ENCODE peak calls at places on chromosomes 11 and 22, in seven cellular contexts. A is NB4, M is DND-41, K is prostate gland, P is A549, Q is SK-N-MC, T is mucosa of descending colon. B is an unnamed sample.

GRCh38 chr22:25113316-25113721 is 86.3 kb upstream of the CRYBB3 start:
- DNase-seq in T (peak; percentile 75), M (no peak), K (no peak), Q (no peak), P (no peak), A (no peak), B (no peak)

GRCh38 chr11:110565690-110566336 is 136.1 kb downstream of the FDX1 start:
- DNase-seq in K (peak; percentile 8), A (peak; percentile 36), Q (no peak), M (peak; percentile 31), T (no peak), P (no peak), B (no peak)

GRCh38 chr11:2099523-2100316 is 39.5 kb downstream of the IGF2 start:
- DNase-seq in K (peak; percentile 69), M (no peak), Q (no peak), T (peak; percentile 71), A (no peak), P (no peak), B (no peak)

GRCh38 chr22:25564320-25564978 is at the start of gene GRK3:
- DNase-seq in A (peak; percentile 84), M (peak; percentile 80), Q (no peak), P (peak; percentile 21), K (peak; percentile 75), T (peak; percentile 86), B (peak; percentile 75)

GRCh38 chr11:70799386-70799785 is 401.1 kb downstream of the CTTN start:
- DNase-seq in P (no peak), T (no peak), A (no peak), K (no peak), M (no peak), Q (no peak), B (no peak)

GRCh38 chr11:18536195-18536594 is 9.5 kb upstream of the TSG101 start:
- DNase-seq in T (no peak), K (no peak), A (no peak), P (no peak), M (no peak), Q (no peak), B (no peak)

GRCh38 chr11:86459002-86459385 is 84.3 kb downstream of the CCDC81 start:
- DNase-seq in Q (no peak), T (no peak), M (no peak), A (no peak), K (no peak), P (no peak), B (no peak)

GRCh38 chr11:67351275-67352005 is 1.9 kb downstream of the POLD4 start:
- DNase-seq in K (peak; percentile 74), P (peak; percentile 86), A (peak; percentile 86), Q (no peak), T (peak; percentile 79), M (peak; percentile 64), B (no peak)

GRCh38 chr11:61061081-61061826 is 41.0 kb upstream of the CD5 start:
- DNase-seq in K (no peak), M (peak; percentile 8), Q (no peak), T (no peak), A (peak; percentile 83), P (no peak), B (no peak)

GRCh38 chr11:66559862-66560676 is 8.3 kb downstream of the CTSF start:
- DNase-seq in Q (no peak), M (no peak), P (no peak), T (no peak), A (no peak), K (no peak), B (no peak)

GRCh38 chr22:23393721-23394320 is 186.3 kb downstream of the IGLL1 start:
- DNase-seq in T (peak; percentile 48), Q (no peak), P (no peak), A (no peak), K (no peak), M (no peak), B (no peak)

GRCh38 chr11:14262271-14262846 is 96.6 kb downstream of the RRAS2 start:
- DNase-seq in A (no peak), P (no peak), K (no peak), T (no peak), Q (no peak), M (no peak), B (no peak)

GRCh38 chr11:106990322-106990721 is 28.0 kb downstream of the GUCY1A2 start:
- DNase-seq in M (no peak), P (no peak), T (no peak), A (no peak), K (no peak), Q (no peak), B (peak; percentile 68)

GRCh38 chr11:45089845-45090499 is 56.5 kb upstream of the PRDM11 start:
- DNase-seq in K (no peak), M (peak; percentile 26), T (no peak), Q (no peak), A (peak; percentile 88), P (no peak), B (no peak)

GRCh38 chr11:8925711-8926110 is 7.0 kb downstream of the C11orf16 start:
- DNase-seq in P (no peak), K (no peak), A (no peak), T (no peak), Q (no peak), M (no peak), B (no peak)

GRCh38 chr22:24543068-24543675 is 11.8 kb downstream of the GUCD1 start:
- DNase-seq in M (no peak), T (no peak), Q (no peak), K (no peak), P (no peak), A (no peak), B (no peak)

GRCh38 chr22:21764038-21764804 is 28.6 kb upstream of the YPEL1 start:
- DNase-seq in K (no peak), P (no peak), M (no peak), A (no peak), Q (no peak), T (no peak), B (no peak)

GRCh38 chr22:27192135-27192900 is 534.9 kb downstream of the MIAT start:
- DNase-seq in T (no peak), K (no peak), A (no peak), P (no peak), M (no peak), Q (no peak), B (no peak)

GRCh38 chr11:93267383-93267782 is 63.2 kb upstream of the DEUP1 start:
- DNase-seq in K (no peak), Q (no peak), M (no peak), T (no peak), P (no peak), A (no peak), B (no peak)

DNA sequence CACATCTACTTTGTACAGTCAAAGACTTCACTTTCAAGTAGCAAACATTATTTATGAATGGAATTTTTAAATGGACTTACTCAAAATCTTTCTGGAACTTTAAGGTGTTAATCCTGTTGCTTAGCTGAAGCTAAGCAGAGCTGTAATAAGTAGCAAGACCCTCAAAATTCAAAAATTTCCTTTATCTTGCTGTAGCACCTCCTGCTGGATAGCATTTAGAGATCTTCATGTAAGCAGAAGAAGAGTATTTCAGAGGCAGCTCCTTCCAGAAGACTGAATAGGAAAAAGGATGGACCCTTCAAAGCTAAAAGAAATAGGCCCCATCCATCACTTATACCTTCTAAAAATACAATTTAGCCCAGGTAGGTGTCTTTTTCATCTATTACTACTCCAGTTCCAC is 3.4 kb downstream of the PHF21A start:
- DNase-seq in T (no peak), M (no peak), Q (no peak), K (no peak), P (no peak), A (peak; percentile 57), B (no peak)
- H3K4me3 ChIP-seq in T (no peak overlapping the region), M (no peak overlapping the region), Q (peak overlapping the region; percentile 97), K (no peak overlapping the region), P (no peak overlapping the region), A (peak overlapping the region; percentile 79), B (peak overlapping the region; percentile 92)

DNA sequence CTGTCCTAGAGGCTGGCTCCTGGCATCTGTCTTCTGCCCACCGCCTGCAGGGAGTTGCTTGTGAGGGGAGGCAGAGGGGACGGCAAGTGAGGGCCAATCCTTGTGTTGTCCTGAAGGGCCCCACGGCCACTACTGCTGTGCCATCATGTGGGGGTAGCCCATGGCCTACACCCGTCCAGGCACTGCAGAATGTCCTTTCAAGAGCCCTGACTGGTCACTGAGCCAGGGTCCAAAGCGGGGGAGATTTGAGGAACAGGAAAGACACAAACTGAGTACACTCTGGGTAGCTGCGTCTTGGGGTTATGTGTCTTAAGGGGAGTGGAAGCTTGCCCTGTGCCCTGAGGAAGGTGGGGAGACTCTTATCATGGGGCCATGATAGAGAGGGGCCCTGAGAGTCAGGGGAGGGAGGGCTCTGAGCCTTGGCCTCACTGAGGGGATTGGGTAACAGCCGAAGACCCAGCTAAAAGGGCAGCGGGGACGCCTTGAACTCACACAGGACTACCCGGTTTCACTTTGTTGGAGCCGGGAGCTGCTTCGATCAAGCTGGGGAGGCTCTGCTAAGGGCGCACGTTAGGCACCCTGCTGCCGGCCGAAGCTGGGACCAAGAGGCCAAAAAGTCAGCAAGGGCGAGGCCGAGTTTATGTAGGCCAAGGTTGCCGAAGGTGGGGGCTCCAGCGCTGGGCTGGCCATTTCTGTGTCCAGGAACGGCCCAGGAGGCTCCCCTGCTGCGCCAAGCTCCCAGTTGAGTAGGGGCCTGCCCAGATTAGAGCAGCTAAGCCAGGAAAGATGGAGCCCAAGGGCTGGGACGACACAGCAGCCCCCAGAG is 1.9 kb downstream of the TBX1 start:
- DNase-seq in A (peak; percentile 61), K (no peak), Q (no peak), M (no peak), P (no peak), T (no peak), B (no peak)
- H3K4me3 ChIP-seq in A (peak overlapping the region; percentile 76), K (peak overlapping the region; percentile 18), Q (peak overlapping the region; percentile 86), M (no peak overlapping the region), P (no peak overlapping the region), T (no peak overlapping the region), B (no peak overlapping the region)

DNA sequence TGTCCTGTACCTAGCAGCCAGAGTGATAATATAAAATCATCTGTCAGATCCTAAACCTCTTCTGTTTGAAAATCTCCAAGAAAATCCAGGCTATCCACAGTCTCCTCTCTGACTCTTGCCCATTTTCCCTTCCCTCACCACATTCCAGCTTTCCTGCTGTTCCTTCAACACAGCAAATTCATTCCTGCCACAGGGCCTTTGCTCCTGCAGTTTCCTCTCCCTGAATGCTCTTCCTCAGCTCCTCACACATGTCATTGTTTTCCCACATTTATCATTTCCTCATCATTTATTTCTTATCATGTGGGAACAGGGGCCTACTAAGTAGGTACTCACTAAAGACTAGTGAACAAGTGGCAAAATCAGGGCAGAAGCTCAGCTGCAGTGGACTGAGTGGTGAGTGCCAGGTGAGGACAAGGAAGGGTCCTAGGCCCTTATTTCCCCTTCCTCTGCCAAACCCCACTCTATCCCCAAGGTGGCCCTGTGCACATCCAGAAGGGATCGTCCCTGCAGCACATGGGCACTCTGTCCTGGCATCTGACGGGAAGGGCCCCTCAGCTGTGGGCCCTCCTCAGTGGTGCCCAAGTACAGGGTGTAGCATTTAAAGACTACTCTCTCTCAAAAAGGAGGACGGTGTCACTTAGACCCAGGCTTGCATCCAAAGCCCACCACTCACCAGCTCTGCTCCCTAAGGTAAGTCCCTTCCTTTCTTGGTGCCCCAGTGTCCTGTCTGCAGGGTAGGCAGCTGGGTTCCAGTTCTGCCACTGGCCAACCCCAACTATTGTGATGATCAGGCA is 2.0 kb downstream of the LRRC32 start:
- DNase-seq in Q (no peak), T (no peak), A (no peak), M (no peak), P (no peak), K (no peak), B (peak; percentile 20)
- H3K4me3 ChIP-seq in Q (no peak overlapping the region), T (no peak overlapping the region), A (no peak overlapping the region), M (no peak overlapping the region), P (no peak overlapping the region), K (no peak overlapping the region), B (peak overlapping the region; percentile 75)

DNA sequence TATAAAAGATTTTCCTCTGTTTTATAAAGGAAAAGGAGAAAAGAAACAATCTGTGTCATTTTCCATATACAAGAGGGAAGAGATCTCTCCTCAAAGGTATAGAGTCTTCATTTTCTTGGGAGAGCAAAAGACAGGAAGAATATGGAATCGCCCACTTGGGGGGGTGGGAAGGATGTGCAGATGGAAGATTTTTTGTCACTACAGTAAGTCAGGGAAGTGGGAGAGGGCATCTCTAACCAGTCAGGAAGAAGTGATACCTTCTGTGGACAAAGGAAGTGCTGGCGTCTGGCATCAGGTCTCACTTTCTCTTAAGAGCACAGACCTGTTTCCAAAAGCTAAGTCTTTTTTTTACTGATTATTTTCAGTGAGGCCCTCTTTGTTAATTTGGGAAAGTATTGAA is 1.4 kb downstream of the PRR14L start:
- DNase-seq in M (no peak), P (no peak), A (peak; percentile 21), K (no peak), Q (no peak), T (no peak), B (no peak)
- H3K4me3 ChIP-seq in M (peak overlapping the region; percentile 82), P (peak overlapping the region; percentile 94), A (peak overlapping the region; percentile 96), K (no peak overlapping the region), Q (peak overlapping the region; percentile 88), T (no peak overlapping the region), B (peak overlapping the region; percentile 100)

B was measured in heart left ventricle.